ENCODE peak calls at places on chromosomes 16 and 17, in eight cellular contexts. Q is IMR-90, Y is germinal center, D is dorsolateral prefrontal cortex, E is thoracic aorta, O is AG04450, S is NAMALWA, G is NCI-H345. Z is an unnamed sample.

GRCh38 chr16:87618216-87618615 is 15.9 kb downstream of the JPH3 start:
- DNase-seq in O (no peak), Y (no peak), Q (no peak), G (no peak), S (no peak), E (no peak), D (no peak), Z (no peak)

GRCh38 chr16:48081656-48082055 is 74.1 kb downstream of the ABCC12 start:
- DNase-seq in O (peak; percentile 55), G (no peak), S (no peak), Y (no peak), Q (peak; percentile 90), E (no peak), D (no peak), Z (peak; percentile 76)

GRCh38 chr17:28760987-28761562 is 17.3 kb downstream of the TRAF4 start:
- DNase-seq in D (peak; percentile 61), E (no peak), O (no peak), Y (no peak), S (no peak), G (peak; percentile 74), Q (peak; percentile 66), Z (peak; percentile 73)

GRCh38 chr16:17237350-17237944 is 233.3 kb downstream of the XYLT1 start:
- DNase-seq in O (no peak), E (no peak), S (no peak), G (no peak), Q (no peak), Y (no peak), D (no peak), Z (no peak)

GRCh38 chr17:63692195-63692816 is 7.6 kb downstream of the LIMD2 start:
- DNase-seq in Q (no peak), Y (no peak), O (no peak), S (no peak), E (no peak), G (no peak), D (no peak), Z (no peak)

GRCh38 chr17:27882162-27882840 is 10.9 kb downstream of the LYRM9 start:
- DNase-seq in O (no peak), Y (no peak), G (peak; percentile 49), D (no peak), S (no peak), E (no peak), Q (no peak), Z (no peak)

GRCh38 chr16:62253926-62254325 is 217.7 kb upstream of the CDH8 start:
- DNase-seq in D (no peak), Y (no peak), G (no peak), O (no peak), S (no peak), E (no peak), Q (no peak), Z (no peak)

GRCh38 chr17:57672205-57672632 is 72.9 kb downstream of the CCDC182 start:
- DNase-seq in Y (no peak), G (no peak), D (no peak), E (no peak), Q (peak; percentile 51), S (no peak), O (no peak), Z (peak; percentile 65)

GRCh38 chr17:31522284-31522931 is 130.9 kb downstream of the RAB11FIP4 start:
- DNase-seq in E (no peak), Y (no peak), O (no peak), Q (no peak), G (no peak), D (no peak), S (no peak), Z (no peak)

GRCh38 chr17:50947844-50948514 is 81.8 kb upstream of the TOB1 start:
- DNase-seq in O (no peak), S (no peak), Y (no peak), Q (no peak), G (peak; percentile 85), D (peak; percentile 49), E (no peak), Z (no peak)

GRCh38 chr17:59842901-59843652 is 49.7 kb downstream of the TUBD1 start:
- DNase-seq in D (no peak), Q (peak; percentile 97), S (no peak), G (no peak), O (peak; percentile 88), E (no peak), Y (no peak), Z (peak; percentile 98)

GRCh38 chr16:22348296-22348695 is 26.1 kb downstream of the CDR2 start:
- DNase-seq in E (no peak), D (no peak), G (no peak), Y (no peak), Q (no peak), O (no peak), S (no peak), Z (no peak)

GRCh38 chr16:6947291-6947690 is 385.4 kb upstream of the RBFOX1 start:
- DNase-seq in G (no peak), D (peak; percentile 34), O (no peak), E (no peak), Y (no peak), S (no peak), Q (no peak), Z (no peak)

GRCh38 chr17:42409467-42410351 is 13.3 kb downstream of the CAVIN1 start:
- DNase-seq in Y (no peak), S (no peak), O (peak; percentile 75), G (no peak), D (no peak), Q (peak; percentile 91), E (peak; percentile 73), Z (peak; percentile 95)

GRCh38 chr16:11586856-11587642 is at the start of gene LITAF:
- DNase-seq in Y (peak; percentile 71), D (no peak), E (no peak), S (peak; percentile 54), G (peak; percentile 65), O (no peak), Q (peak; percentile 42), Z (peak; percentile 48)

GRCh38 chr16:15440852-15441251 is 6.5 kb downstream of the BMERB1 start:
- DNase-seq in E (no peak), Q (peak; percentile 79), S (no peak), Y (no peak), D (no peak), G (no peak), O (no peak), Z (peak; percentile 39)

GRCh38 chr17:72470338-72471133 is 349.7 kb downstream of the SOX9 start:
- DNase-seq in D (no peak), G (no peak), O (no peak), Y (no peak), Q (no peak), E (no peak), S (no peak), Z (no peak)

GRCh38 chr17:28416703-28417311 is 10.8 kb upstream of the SLC46A1 start:
- DNase-seq in G (peak; percentile 49), O (peak; percentile 24), D (no peak), Q (peak; percentile 59), S (peak; percentile 80), E (no peak), Y (peak; percentile 37), Z (peak; percentile 74)

GRCh38 chr16:12470311-12471229 is 333.1 kb downstream of the CPPED1 start:
- DNase-seq in D (peak; percentile 52), S (no peak), E (peak; percentile 18), Q (peak; percentile 71), G (no peak), O (peak; percentile 30), Y (no peak), Z (no peak)

GRCh38 chr17:80126449-80126715 is 20.5 kb downstream of the EIF4A3 start:
- DNase-seq in D (no peak), G (no peak), Q (no peak), Y (no peak), S (no peak), E (no peak), O (no peak), Z (no peak)

GRCh38 chr16:1452530-1452929 is 8.2 kb upstream of the CCDC154 start:
- DNase-seq in Q (no peak), E (no peak), Y (no peak), G (no peak), S (no peak), D (no peak), O (no peak), Z (no peak)

GRCh38 chr17:10177921-10178788 is 20.3 kb downstream of the GAS7 start:
- DNase-seq in Q (peak; percentile 83), E (no peak), D (no peak), Y (no peak), G (no peak), S (no peak), O (no peak), Z (peak; percentile 34)

GRCh38 chr16:1777375-1778199 is 4.7 kb upstream of the MRPS34 start:
- DNase-seq in Y (no peak), D (no peak), Q (no peak), S (no peak), O (no peak), E (no peak), G (no peak), Z (no peak)

GRCh38 chr17:42135664-42136653 is 13.4 kb downstream of the HSPB9 start:
- DNase-seq in O (no peak), Q (peak; percentile 85), Y (no peak), S (peak; percentile 48), G (no peak), D (no peak), E (no peak), Z (peak; percentile 84)

GRCh38 chr17:28174352-28175046 is 132.0 kb downstream of the NLK start:
- DNase-seq in S (no peak), G (no peak), Y (no peak), D (no peak), E (no peak), Q (no peak), O (no peak), Z (no peak)

GRCh38 chr16:51818342-51818944 is 667.4 kb upstream of the SALL1 start:
- DNase-seq in E (no peak), Q (peak; percentile 73), D (no peak), Y (peak; percentile 5), S (peak; percentile 37), O (peak; percentile 44), G (no peak), Z (peak; percentile 73)

GRCh38 chr16:88650749-88651275 is at the start of gene CYBA:
- DNase-seq in D (no peak), G (no peak), Q (peak; percentile 22), E (no peak), S (peak; percentile 90), O (no peak), Y (peak; percentile 94), Z (peak; percentile 41)

GRCh38 chr17:48160177-48160967 is 52.8 kb downstream of the SNX11 start:
- DNase-seq in D (no peak), Q (no peak), S (no peak), Y (no peak), E (no peak), O (no peak), G (peak; percentile 93), Z (no peak)

GRCh38 chr17:681738-682137 is 32.9 kb downstream of the VPS53 start:
- DNase-seq in D (no peak), E (no peak), Y (no peak), Q (peak; percentile 87), O (no peak), S (no peak), G (no peak), Z (peak; percentile 68)

GRCh38 chr16:66845791-66846221 is 1.6 kb downstream of the CA7 start:
- DNase-seq in S (no peak), D (peak; percentile 81), G (peak; percentile 9), Y (no peak), O (no peak), E (no peak), Q (no peak), Z (no peak)

GRCh38 chr17:77444653-77445029 is 303.9 kb downstream of the SEC14L1 start:
- DNase-seq in Q (peak; percentile 78), D (no peak), G (no peak), E (no peak), Y (no peak), O (no peak), S (peak; percentile 89), Z (peak; percentile 68)

GRCh38 chr16:24508614-24509013 is 30.8 kb upstream of the RBBP6 start:
- DNase-seq in D (no peak), S (no peak), Q (peak; percentile 79), O (peak; percentile 16), G (no peak), Y (no peak), E (no peak), Z (peak; percentile 79)

GRCh38 chr16:56871172-56871593 is 6.2 kb downstream of the SLC12A3 start:
- DNase-seq in Q (peak; percentile 53), D (no peak), O (no peak), G (no peak), S (no peak), E (no peak), Y (peak; percentile 61), Z (peak; percentile 47)

GRCh38 chr17:80621335-80622169 is 76.9 kb downstream of the RPTOR start:
- DNase-seq in E (no peak), D (no peak), O (no peak), Q (no peak), G (peak; percentile 24), S (no peak), Y (no peak), Z (no peak)

Z was measured in fibroblast of pulmonary artery.